ENCODE peak calls at places on chromosomes 2 and 18, in six cellular contexts. H, V, I, U, J and K are unnamed samples.
A peak's percentile ranks its signal among the peaks of the same experiment; 100 is the strongest.

GRCh38 chr2:137249463-137249862 is 484.1 kb downstream of the THSD7B start:
- DNase-seq in H (no peak), V (no peak), I (no peak), U (no peak), J (no peak), K (no peak)

GRCh38 chr2:179936654-179937053 is 70.4 kb downstream of the CWC22 start:
- DNase-seq in H (peak; percentile 40), V (no peak), I (peak; percentile 35), U (peak; percentile 66), J (no peak), K (peak; percentile 10)

GRCh38 chr2:18336975-18337374 is 223.5 kb downstream of the RDH14 start:
- DNase-seq in H (peak; percentile 41), V (no peak), I (no peak), U (no peak), J (no peak), K (no peak)

GRCh38 chr2:115303-115702 is 69.0 kb upstream of the FAM110C start:
- DNase-seq in H (no peak), V (no peak), I (no peak), U (no peak), J (no peak), K (no peak)

GRCh38 chr2:20438334-20439192 is 8.3 kb upstream of the RHOB start:
- DNase-seq in H (peak; percentile 90), V (no peak), I (no peak), U (no peak), J (no peak), K (no peak)

GRCh38 chr2:63796376-63796775 is 45.3 kb upstream of the UGP2 start:
- DNase-seq in H (no peak), V (no peak), I (no peak), U (no peak), J (no peak), K (no peak)

GRCh38 chr2:237774811-237775553 is 23.6 kb upstream of the RBM44 start:
- DNase-seq in H (peak; percentile 74), V (peak; percentile 37), I (peak; percentile 48), U (peak; percentile 69), J (no peak), K (peak; percentile 22)

GRCh38 chr2:132559921-132560320 is 110.1 kb downstream of the LYPD1 start:
- DNase-seq in H (no peak), V (no peak), I (no peak), U (no peak), J (no peak), K (no peak)

GRCh38 chr2:11411768-11412448 is 54.1 kb downstream of the E2F6 start:
- DNase-seq in H (peak; percentile 71), V (no peak), I (peak; percentile 29), U (peak; percentile 75), J (no peak), K (no peak)

GRCh38 chr2:205763708-205764501 is 81.6 kb downstream of the NRP2 start:
- DNase-seq in H (peak; percentile 83), V (peak; percentile 26), I (no peak), U (peak; percentile 86), J (peak; percentile 29), K (no peak)

GRCh38 chr2:158618859-158619490 is 162.2 kb downstream of the PKP4 start:
- DNase-seq in H (peak; percentile 43), V (no peak), I (no peak), U (no peak), J (no peak), K (no peak)

GRCh38 chr2:220880623-220881022 is 691.5 kb downstream of the EPHA4 start:
- DNase-seq in H (no peak), V (no peak), I (no peak), U (no peak), J (no peak), K (no peak)

GRCh38 chr2:23423062-23423872 is 38.3 kb downstream of the KLHL29 start:
- DNase-seq in H (no peak), V (no peak), I (no peak), U (peak; percentile 45), J (no peak), K (no peak)

GRCh38 chr2:219079417-219079816 is 18.7 kb upstream of the IHH start:
- DNase-seq in H (no peak), V (no peak), I (no peak), U (no peak), J (no peak), K (no peak)

GRCh38 chr2:173934895-173935294 is 30.3 kb downstream of the SP3 start:
- DNase-seq in H (no peak), V (no peak), I (no peak), U (no peak), J (no peak), K (no peak)

GRCh38 chr2:63029058-63029457 is 21.6 kb upstream of the OTX1 start:
- DNase-seq in H (peak; percentile 37), V (no peak), I (no peak), U (no peak), J (no peak), K (no peak)

GRCh38 chr2:78411284-78411683 is 614.2 kb upstream of the REG3G start:
- DNase-seq in H (no peak), V (no peak), I (no peak), U (no peak), J (no peak), K (no peak)

GRCh38 chr2:28469304-28469703 is 26.6 kb upstream of the PLB1 start:
- DNase-seq in H (no peak), V (no peak), I (no peak), U (no peak), J (no peak), K (no peak)

GRCh38 chr18:3525870-3526420 is 76.0 kb downstream of the TGIF1 start:
- DNase-seq in H (peak; percentile 17), V (peak; percentile 52), I (peak; percentile 95), U (no peak), J (no peak), K (peak; percentile 53)

GRCh38 chr2:196131384-196131861 is 40.0 kb downstream of the STK17B start:
- DNase-seq in H (peak; percentile 42), V (peak; percentile 29), I (peak; percentile 84), U (peak; percentile 24), J (no peak), K (peak; percentile 53)
- TF ChIP-seq CTCF in H (peak; percentile 51), V (peak; percentile 59), I (peak; percentile 81), U (peak; percentile 47), J (peak; percentile 29), K (peak; percentile 54)

GRCh38 chr2:67871696-67872320 is 191.0 kb downstream of the C1D start:
- DNase-seq in H (peak; percentile 70), V (no peak), I (no peak), U (no peak), J (no peak), K (no peak)
- H3K4me3 ChIP-seq in H (no peak overlapping the region), V (no peak overlapping the region), I (no peak overlapping the region), U (no peak overlapping the region), J (no peak overlapping the region), K (no peak overlapping the region)

DNA sequence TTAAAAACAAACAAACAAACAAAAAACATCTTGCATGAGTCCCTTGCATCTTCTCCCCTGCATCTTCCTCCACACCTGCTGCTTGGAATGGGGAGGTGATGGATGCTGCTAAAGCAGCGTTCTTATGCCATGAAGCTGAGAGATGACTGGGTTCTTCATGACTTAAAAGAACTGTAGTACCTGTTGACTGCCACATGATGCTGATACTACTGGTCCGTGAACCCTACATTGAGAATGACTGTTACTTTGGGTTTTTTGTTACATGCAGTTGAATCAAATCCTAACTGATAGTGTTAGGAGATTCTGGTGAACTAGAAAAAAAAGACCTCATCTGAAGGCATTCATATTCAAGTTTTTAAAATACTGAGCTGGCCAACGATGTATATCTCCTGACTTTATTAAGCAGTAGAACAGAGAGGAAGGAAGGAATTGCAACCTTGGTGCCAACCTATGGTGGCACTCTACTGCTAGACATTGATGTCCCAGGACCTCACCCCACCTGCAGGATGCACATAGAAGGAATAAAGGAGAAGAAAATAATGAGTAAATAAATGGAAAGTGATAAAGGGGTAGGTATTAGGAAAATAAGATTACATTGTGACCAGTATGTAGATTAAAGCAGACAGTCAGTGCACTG is 63.2 kb upstream of the SPAG16 start:
- DNase-seq in H (no peak), V (no peak), I (no peak), U (no peak), J (no peak), K (no peak)
- TF ChIP-seq CTCF in H (no peak), V (peak; percentile 18), I (no peak), U (no peak), J (no peak), K (peak; percentile 40)

DNA sequence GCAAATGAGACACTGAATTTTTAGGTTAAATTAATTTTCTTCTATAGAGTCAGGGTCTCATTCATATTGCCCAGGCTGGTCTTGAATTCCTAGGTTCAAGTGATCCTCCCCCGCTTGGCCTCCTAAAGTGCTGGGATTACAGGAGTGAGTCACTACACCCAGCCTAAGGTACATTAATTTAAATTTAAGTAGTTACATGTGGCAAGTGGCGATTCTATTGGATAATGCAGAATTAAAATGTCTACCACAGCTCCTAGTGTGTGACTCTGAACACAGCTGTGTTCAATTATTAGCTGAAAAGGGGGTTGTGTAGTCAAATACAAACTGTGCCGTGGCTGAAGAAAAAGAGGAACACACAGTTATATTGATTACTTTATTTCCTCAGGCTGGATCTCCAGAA is 2.2 kb upstream of the CAD start:
- DNase-seq in H (no peak), V (no peak), I (no peak), U (no peak), J (no peak), K (no peak)
- H3K4me3 ChIP-seq in H (no peak overlapping the region), V (no peak overlapping the region), I (no peak overlapping the region), U (no peak overlapping the region), J (no peak overlapping the region), K (no peak overlapping the region)

DNA sequence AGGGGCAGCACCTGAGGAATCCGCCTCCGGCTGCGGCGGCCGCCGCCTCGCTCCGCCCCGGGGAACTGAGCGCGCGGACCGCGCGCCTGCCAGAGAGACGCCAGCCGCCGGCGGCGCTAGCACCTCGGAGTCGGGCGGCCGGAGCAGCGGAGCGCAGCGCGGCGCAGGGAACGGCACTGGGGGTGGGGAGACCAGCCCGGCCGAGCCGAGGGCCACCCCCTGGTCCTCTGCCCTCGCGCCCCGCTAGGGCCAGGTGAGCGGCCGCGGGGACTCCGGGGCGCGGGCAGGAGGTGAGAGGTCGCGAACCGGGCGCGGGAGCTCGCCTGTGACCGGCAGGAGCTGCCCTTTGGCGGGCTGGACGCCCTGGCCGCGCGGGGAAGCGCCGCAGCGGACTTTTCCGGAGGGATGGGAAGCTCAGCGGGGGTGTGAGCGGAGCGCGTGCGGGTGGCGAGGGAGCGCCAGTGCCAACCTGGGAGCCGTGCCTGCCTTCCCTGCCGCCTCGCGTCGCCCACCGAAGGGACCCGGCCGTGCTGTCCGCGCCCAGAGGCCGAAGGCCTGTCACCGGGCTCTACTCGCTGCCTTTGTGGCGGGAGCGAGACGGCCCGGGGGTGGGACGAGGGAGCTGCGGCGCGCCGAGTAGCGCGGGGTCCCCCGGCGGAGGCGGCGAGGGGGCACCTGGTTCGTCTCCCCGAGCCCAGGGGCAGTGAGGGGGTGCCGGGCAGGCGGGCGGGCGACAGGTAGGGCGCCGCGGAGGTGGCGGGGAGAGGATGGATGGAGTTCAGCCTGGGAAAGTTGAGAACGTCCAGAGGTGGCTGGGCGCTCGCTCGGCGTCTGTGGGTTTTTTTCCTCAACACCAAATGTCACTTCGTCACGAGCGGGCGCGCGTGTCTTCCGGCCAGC is at the start of gene GREB1L:
- DNase-seq in H (peak; percentile 29), V (peak; percentile 14), I (peak; percentile 60), U (peak; percentile 93), J (peak; percentile 61), K (no peak)
- TF ChIP-seq CTCF in H (no peak), V (no peak), I (peak; percentile 13), U (peak; percentile 54), J (peak; percentile 57), K (no peak)

GRCh38 chr18:35049111-35050003 is 8.1 kb downstream of the MAPRE2 start:
- DNase-seq in H (no peak), V (no peak), I (no peak), U (no peak), J (no peak), K (no peak)
- H3K4me3 ChIP-seq in H (no peak overlapping the region), V (peak overlapping the region; percentile 41), I (no peak overlapping the region), U (no peak overlapping the region), J (peak overlapping the region; percentile 25), K (peak overlapping the region; percentile 29)

GRCh38 chr2:231932985-231933915 is 7.1 kb upstream of the NPPC start:
- DNase-seq in H (peak; percentile 45), V (no peak), I (no peak), U (no peak), J (no peak), K (no peak)
- TF ChIP-seq CTCF in H (peak; percentile 48), V (peak; percentile 20), I (no peak), U (no peak), J (no peak), K (no peak)